ENCODE peak calls at places on chromosomes 6 and 20, in eight cellular contexts. K, E, D, J, W, I, C and Y are unnamed samples.

GRCh38 chr6:167577891-167578361 is 248.8 kb upstream of the AFDN start:
- DNase-seq in K (no peak), E (no peak), D (peak), J (peak), W (peak), I (no peak), C (no peak), Y (no peak)

GRCh38 chr20:37879003-37879599 is 23.8 kb upstream of the VSTM2L start:
- DNase-seq in K (no peak), E (no peak), D (no peak), J (no peak), W (no peak), I (no peak), C (no peak), Y (no peak)

GRCh38 chr6:29861521-29862255 is 34.1 kb downstream of the HLA-G start:
- DNase-seq in K (no peak), E (no peak), D (no peak), J (no peak), W (no peak), I (no peak), C (no peak), Y (no peak)

GRCh38 chr20:16263582-16263981 is 309.7 kb downstream of the KIF16B start:
- DNase-seq in K (no peak), E (no peak), D (no peak), J (no peak), W (no peak), I (no peak), C (no peak), Y (no peak)

GRCh38 chr6:115001726-115002436 is 659.1 kb upstream of the HS3ST5 start:
- DNase-seq in K (no peak), E (no peak), D (no peak), J (no peak), W (no peak), I (no peak), C (no peak), Y (no peak)

GRCh38 chr20:47317127-47317895 is 39.2 kb downstream of the ZMYND8 start:
- DNase-seq in K (peak), E (peak), D (peak), J (peak), W (peak), I (peak), C (no peak), Y (no peak)

GRCh38 chr6:17086469-17086868 is 15.4 kb upstream of the STMND1 start:
- DNase-seq in K (no peak), E (peak), D (no peak), J (peak), W (no peak), I (peak), C (no peak), Y (peak)

GRCh38 chr20:37580069-37580468 is 52.4 kb upstream of the BLCAP start:
- DNase-seq in K (no peak), E (no peak), D (no peak), J (no peak), W (no peak), I (no peak), C (no peak), Y (no peak)

GRCh38 chr20:47453167-47453782 is 48.4 kb upstream of the NCOA3 start:
- DNase-seq in K (no peak), E (no peak), D (no peak), J (no peak), W (no peak), I (peak), C (peak), Y (no peak)

GRCh38 chr6:36666726-36667591 is 11.6 kb upstream of the CDKN1A start:
- DNase-seq in K (peak), E (peak), D (peak), J (peak), W (no peak), I (peak), C (peak), Y (peak)

GRCh38 chr20:5065489-5066383 is 54.0 kb downstream of the PCNA start:
- DNase-seq in K (peak), E (peak), D (peak), J (peak), W (no peak), I (peak), C (no peak), Y (no peak)

GRCh38 chr6:16739329-16739801 is 21.9 kb downstream of the ATXN1 start:
- DNase-seq in K (no peak), E (no peak), D (no peak), J (peak), W (no peak), I (no peak), C (no peak), Y (no peak)

GRCh38 chr20:9306521-9306920 is 207.9 kb upstream of the LAMP5 start:
- DNase-seq in K (no peak), E (no peak), D (no peak), J (no peak), W (no peak), I (no peak), C (no peak), Y (no peak)

DNA sequence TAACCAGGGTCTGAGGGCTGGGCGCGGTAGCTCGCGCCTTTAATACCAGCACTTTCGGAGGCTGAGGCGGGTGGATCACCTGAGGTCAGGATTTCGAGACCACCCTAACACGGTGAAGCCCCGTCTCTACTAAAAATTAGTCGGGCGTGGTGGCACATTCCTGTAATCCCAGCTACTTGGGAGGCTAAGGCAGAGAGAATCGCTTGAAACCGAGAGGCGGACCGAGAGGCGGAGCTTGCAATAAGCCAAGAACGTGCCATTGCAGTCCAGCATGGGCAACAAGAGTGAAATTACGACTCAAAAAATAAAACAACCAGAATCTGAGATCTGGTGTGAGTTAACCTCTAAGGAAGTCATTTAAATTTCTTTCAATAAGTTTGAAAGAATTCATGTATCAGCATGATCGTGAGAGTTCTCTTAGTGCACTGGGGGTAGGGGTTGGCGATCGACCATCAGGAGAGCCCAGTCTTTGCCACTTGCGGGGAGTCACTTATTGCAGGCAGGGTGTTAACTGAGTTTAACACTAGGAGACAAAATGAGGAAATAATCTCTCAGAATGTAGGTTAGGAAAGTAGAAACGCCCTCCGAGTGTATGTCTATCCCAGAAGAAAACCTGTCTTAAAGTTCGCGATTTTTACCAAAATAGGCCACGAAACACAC is 206.5 kb upstream of the ZNF184 start:
- DNase-seq in K (no peak), E (no peak), D (no peak), J (no peak), W (no peak), I (no peak), C (no peak), Y (no peak)
- H3K4me3 ChIP-seq in K (no peak), E (peak), D (no peak), J (no peak), W (no peak), I (no peak), C (peak), Y (no peak)

GRCh38 chr20:327041-327945 is 1.9 kb downstream of the SOX12 start:
- DNase-seq in K (peak), E (peak), D (peak), J (peak), W (no peak), I (peak), C (peak), Y (peak)

GRCh38 chr20:326645-327031 is 1.3 kb downstream of the SOX12 start:
- DNase-seq in K (peak), E (peak), D (no peak), J (peak), W (no peak), I (no peak), C (no peak), Y (no peak)

GRCh38 chr20:328596-329324 is 3.4 kb downstream of the SOX12 start:
- DNase-seq in K (no peak), E (no peak), D (no peak), J (no peak), W (no peak), I (no peak), C (no peak), Y (no peak)

GRCh38 chr20:329325-329695 is 4.0 kb downstream of the SOX12 start:
- DNase-seq in K (no peak), E (no peak), D (no peak), J (no peak), W (no peak), I (no peak), C (no peak), Y (no peak)

DNA sequence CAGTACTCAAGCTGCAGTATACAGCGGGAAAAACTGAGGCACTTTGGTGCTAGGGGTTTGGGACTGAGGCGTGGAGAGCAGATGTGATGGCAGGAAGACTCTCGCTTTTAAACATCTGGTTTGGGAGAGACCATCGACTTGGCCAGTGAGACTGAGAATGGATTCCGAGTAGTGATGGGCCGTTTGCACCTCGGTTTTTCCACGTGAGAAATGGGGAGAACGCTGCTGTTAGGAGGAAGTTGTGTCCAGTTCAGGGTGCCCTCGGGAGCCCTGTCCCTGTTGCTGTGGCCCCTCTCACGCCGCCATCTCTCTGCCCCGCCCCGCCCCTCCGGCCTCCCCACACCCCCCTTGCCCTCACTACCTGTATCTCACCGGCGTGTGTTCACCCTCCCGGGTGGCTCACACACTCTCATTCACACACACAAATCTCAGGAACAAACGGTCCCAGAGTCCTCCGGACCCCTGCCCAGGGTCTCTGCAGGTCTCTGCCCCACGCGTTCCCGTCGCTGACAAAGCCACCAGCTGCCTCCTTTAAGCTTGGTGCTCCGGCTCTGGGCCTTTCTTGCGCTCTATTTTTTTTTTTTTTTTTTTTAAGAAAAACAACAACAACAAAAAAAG is 2.7 kb downstream of the SOX12 start:
- DNase-seq in K (peak), E (no peak), D (no peak), J (no peak), W (no peak), I (no peak), C (no peak), Y (no peak)
- TF ChIP-seq POLR2AphosphoS5 in K (no peak), E (no peak), D (no peak), J (no peak), W (no peak), I (no peak), C (no peak), Y (no peak)

DNA sequence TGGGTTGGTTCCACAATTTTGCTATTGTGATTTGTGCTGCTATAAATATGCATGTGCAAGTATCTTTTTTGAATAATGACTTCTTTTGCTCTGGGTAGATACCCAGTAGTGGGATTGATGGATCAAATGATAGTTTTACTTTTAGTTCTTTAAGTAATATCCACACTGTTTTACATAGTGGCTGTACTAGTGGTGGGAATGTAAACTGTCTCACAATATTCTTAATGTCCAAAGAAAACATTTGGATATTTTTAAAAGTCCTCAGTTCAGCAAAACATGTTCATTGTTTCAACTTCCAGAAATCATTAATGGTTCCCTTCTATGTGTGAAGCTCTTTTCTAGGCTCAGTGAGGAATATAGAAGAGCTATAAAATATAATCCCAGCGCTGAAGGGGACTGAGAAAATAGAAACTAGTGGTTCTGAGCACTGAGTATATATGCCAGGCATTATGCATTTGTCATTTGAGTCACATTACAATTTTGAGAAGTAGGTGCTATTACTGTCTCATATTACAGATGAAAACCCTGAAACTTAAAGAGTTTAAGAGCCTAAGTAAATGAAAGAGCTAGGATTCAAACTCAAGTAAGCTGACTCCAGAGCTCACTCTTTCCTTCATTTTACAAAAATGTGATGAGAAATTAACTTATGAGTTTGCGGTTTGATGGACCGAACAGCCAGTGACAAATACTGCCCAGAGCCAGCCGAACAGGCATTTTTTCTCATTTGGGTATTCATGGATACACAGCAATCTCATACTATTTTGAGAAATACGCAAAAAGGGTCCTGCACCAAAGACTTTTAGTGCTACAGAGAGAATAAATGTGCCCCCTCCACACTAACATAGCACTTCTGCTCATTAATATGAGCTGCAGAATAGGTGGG is 250.1 kb downstream of the TBX18 start:
- DNase-seq in K (no peak), E (no peak), D (no peak), J (no peak), W (no peak), I (no peak), C (no peak), Y (no peak)
- H3K4me3 ChIP-seq in K (no peak), E (no peak), D (no peak), J (no peak), W (no peak), I (no peak), C (no peak), Y (no peak)

GRCh38 chr20:10412591-10413408 is 21.2 kb downstream of the MKKS start:
- DNase-seq in K (no peak), E (no peak), D (no peak), J (no peak), W (no peak), I (no peak), C (no peak), Y (no peak)

GRCh38 chr20:10414982-10415650 is 18.9 kb downstream of the MKKS start:
- DNase-seq in K (no peak), E (no peak), D (no peak), J (no peak), W (no peak), I (no peak), C (no peak), Y (no peak)

GRCh38 chr20:10408427-10408826 is 25.6 kb downstream of the MKKS start:
- DNase-seq in K (no peak), E (no peak), D (no peak), J (no peak), W (no peak), I (no peak), C (no peak), Y (no peak)

GRCh38 chr20:10411673-10412072 is 22.3 kb downstream of the MKKS start:
- DNase-seq in K (no peak), E (no peak), D (no peak), J (no peak), W (no peak), I (no peak), C (no peak), Y (no peak)
- TF ChIP-seq POLR2AphosphoS5 in K (no peak), E (no peak), D (no peak), J (no peak), W (no peak), I (no peak), C (no peak), Y (no peak)

GRCh38 chr20:57893364-57894001 is 183.7 kb upstream of the PMEPA1 start:
- DNase-seq in K (peak), E (no peak), D (no peak), J (peak), W (no peak), I (no peak), C (no peak), Y (no peak)
- H3K4me3 ChIP-seq in K (no peak), E (no peak), D (no peak), J (no peak), W (no peak), I (no peak), C (no peak), Y (no peak)

GRCh38 chr6:43453831-43454230 is 1.5 kb downstream of the DLK2 start:
- DNase-seq in K (no peak), E (no peak), D (no peak), J (no peak), W (no peak), I (no peak), C (no peak), Y (no peak)

GRCh38 chr6:43452896-43453295 is 2.5 kb downstream of the DLK2 start:
- DNase-seq in K (no peak), E (no peak), D (no peak), J (no peak), W (no peak), I (no peak), C (no peak), Y (no peak)

GRCh38 chr6:43454290-43455033 is 886 bp downstream of the DLK2 start:
- DNase-seq in K (peak), E (peak), D (peak), J (peak), W (peak), I (peak), C (no peak), Y (peak)

GRCh38 chr6:43456737-43457126 is 1.4 kb upstream of the DLK2 start:
- DNase-seq in K (no peak), E (no peak), D (no peak), J (no peak), W (no peak), I (no peak), C (no peak), Y (no peak)

GRCh38 chr6:43455034-43455747 is at the start of gene DLK2:
- DNase-seq in K (peak), E (no peak), D (no peak), J (no peak), W (no peak), I (no peak), C (no peak), Y (no peak)
- TF ChIP-seq POLR2AphosphoS5 in K (no peak), E (no peak), D (no peak), J (no peak), W (no peak), I (no peak), C (no peak), Y (no peak)

DNA sequence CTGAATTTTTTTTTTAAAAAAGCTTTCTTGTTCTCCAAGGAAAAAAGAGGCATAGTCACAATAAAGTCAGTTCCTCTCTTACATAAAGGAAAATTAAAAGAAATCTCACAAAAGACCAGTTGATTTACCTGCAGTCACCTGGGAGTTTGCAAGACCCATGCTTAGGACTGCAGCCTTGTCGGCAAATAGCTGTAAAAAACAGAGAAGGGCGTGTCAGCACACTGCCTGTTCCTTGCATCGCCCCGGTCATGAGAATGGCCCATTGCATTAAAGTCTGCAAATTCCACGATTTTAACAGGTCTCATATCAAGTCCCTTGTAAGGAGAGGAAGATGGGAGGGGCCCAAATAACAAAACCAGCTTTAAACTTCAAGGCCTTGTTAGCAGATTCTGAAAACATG is 17.5 kb downstream of the JAG1 start:
- DNase-seq in K (no peak), E (no peak), D (no peak), J (peak), W (no peak), I (no peak), C (no peak), Y (no peak)
- H3K4me3 ChIP-seq in K (no peak), E (no peak), D (no peak), J (no peak), W (no peak), I (no peak), C (no peak), Y (no peak)